ENCODE peak calls at places on chromosomes 5 and 9, in six cellular contexts. B, W, I, T, X and C are unnamed samples.

GRCh38 chr9:104868687-104869404 is 59.1 kb downstream of the ABCA1 start:
- DNase-seq in B (peak; percentile 94), W (peak; percentile 62), I (no peak), T (peak; percentile 92), X (peak; percentile 88), C (peak; percentile 86)

GRCh38 chr5:22605473-22605872 is 247.7 kb downstream of the CDH12 start:
- DNase-seq in B (no peak), W (no peak), I (no peak), T (no peak), X (no peak), C (no peak)

GRCh38 chr5:168676499-168676898 is 97.3 kb upstream of the PANK3 start:
- DNase-seq in B (no peak), W (no peak), I (no peak), T (no peak), X (no peak), C (peak; percentile 4)

GRCh38 chr5:129749101-129749500 is 1.2 kb downstream of the MINAR2 start:
- DNase-seq in B (no peak), W (no peak), I (no peak), T (peak; percentile 58), X (no peak), C (no peak)

GRCh38 chr9:127779136-127779981 is 893 bp upstream of the SH2D3C start:
- DNase-seq in B (no peak), W (peak; percentile 62), I (no peak), T (no peak), X (peak; percentile 58), C (no peak)

GRCh38 chr5:177447066-177447610 is 524 bp downstream of the PRR7 start:
- DNase-seq in B (peak; percentile 67), W (no peak), I (no peak), T (peak; percentile 57), X (peak; percentile 18), C (peak; percentile 78)

GRCh38 chr9:130351343-130351742 is 85.8 kb downstream of the HMCN2 start:
- DNase-seq in B (no peak), W (no peak), I (no peak), T (no peak), X (no peak), C (no peak)

GRCh38 chr5:14068136-14068535 is 75.0 kb upstream of the TRIO start:
- DNase-seq in B (no peak), W (no peak), I (no peak), T (no peak), X (no peak), C (no peak)

GRCh38 chr9:33287087-33287490 is 3.2 kb upstream of the NFX1 start:
- DNase-seq in B (peak; percentile 68), W (peak; percentile 73), I (peak; percentile 54), T (peak; percentile 81), X (peak; percentile 76), C (peak; percentile 75)

GRCh38 chr9:126755325-126755875 is 49.4 kb upstream of the ZBTB43 start:
- DNase-seq in B (no peak), W (no peak), I (no peak), T (no peak), X (no peak), C (no peak)